ENCODE peak calls at places on chromosomes 12 and 14, in six cellular contexts. Y is thoracic aorta; K is transverse colon; P is CD4-positive, alpha-beta T cell; I is lower lobe of right lung; X is tibial artery. S is an unnamed sample.

GRCh38 chr14:59189281-59189821 is 884 bp downstream of the DAAM1 start:
- DNase-seq in P (peak), X (peak), K (no peak), Y (no peak), I (peak), S (peak)

GRCh38 chr14:100155881-100156645 is 3.4 kb downstream of the DEGS2 start:
- DNase-seq in Y (no peak), I (no peak), P (no peak), K (peak), X (no peak), S (no peak)

GRCh38 chr14:103378042-103378854 is 7.0 kb upstream of the MARK3 start:
- DNase-seq in I (no peak), Y (no peak), K (no peak), P (no peak), X (no peak), S (no peak)

GRCh38 chr12:113194971-113195391 is 9.5 kb downstream of the RITA1 start:
- DNase-seq in P (no peak), X (no peak), I (no peak), K (no peak), Y (no peak), S (no peak)

GRCh38 chr12:48361664-48362339 is 11.1 kb upstream of the ZNF641 start:
- DNase-seq in I (no peak), Y (no peak), P (no peak), K (no peak), X (no peak), S (no peak)

GRCh38 chr14:73700325-73700724 is 13.9 kb downstream of the PNMA1 start:
- DNase-seq in K (no peak), X (no peak), I (no peak), Y (no peak), P (no peak), S (no peak)

GRCh38 chr12:120229583-120230325 is 28.8 kb upstream of the RPLP0 start:
- DNase-seq in K (peak), P (no peak), X (no peak), Y (no peak), I (peak), S (peak)

GRCh38 chr14:101774006-101774755 is 12.7 kb downstream of the PPP2R5C start:
- DNase-seq in I (no peak), Y (no peak), X (no peak), K (no peak), P (no peak), S (no peak)

GRCh38 chr12:4251228-4251891 is 22.2 kb upstream of the CCND2 start:
- DNase-seq in I (no peak), Y (no peak), X (no peak), P (peak), K (no peak), S (no peak)

GRCh38 chr12:56321027-56321426 is 5.2 kb upstream of the CNPY2 start:
- DNase-seq in I (no peak), X (no peak), P (no peak), Y (no peak), K (no peak), S (no peak)

GRCh38 chr14:52950410-52950897 is 396 bp downstream of the FERMT2 start:
- DNase-seq in Y (peak), P (no peak), K (peak), I (peak), X (peak), S (peak)

GRCh38 chr12:65510584-65511050 is 232.1 kb downstream of the MSRB3 start:
- DNase-seq in K (peak), Y (no peak), P (no peak), I (no peak), X (no peak), S (no peak)

GRCh38 chr12:29428630-29429029 is 47.7 kb upstream of the ERGIC2 start:
- DNase-seq in Y (no peak), I (no peak), K (no peak), X (no peak), P (no peak), S (peak)

GRCh38 chr12:5166976-5167375 is 123.3 kb downstream of the KCNA5 start:
- DNase-seq in I (no peak), K (no peak), P (no peak), Y (no peak), X (no peak), S (no peak)

GRCh38 chr14:75690010-75690409 is 29.0 kb downstream of the TTLL5 start:
- DNase-seq in Y (no peak), K (no peak), P (no peak), X (no peak), I (no peak), S (no peak)

GRCh38 chr14:66850258-66850897 is 338.9 kb upstream of the GARIN2 start:
- DNase-seq in P (no peak), K (no peak), X (no peak), Y (no peak), I (no peak), S (no peak)

GRCh38 chr12:4734625-4735196 is 14.5 kb downstream of the GALNT8 start:
- DNase-seq in X (no peak), I (no peak), Y (no peak), K (no peak), P (no peak), S (no peak)

GRCh38 chr12:68675098-68675842 is 11.5 kb upstream of the NUP107 start:
- DNase-seq in K (peak), X (no peak), P (peak), I (peak), Y (no peak), S (no peak)

GRCh38 chr14:26412421-26412820 is 185.4 kb downstream of the NOVA1 start:
- DNase-seq in Y (no peak), K (no peak), X (no peak), P (no peak), I (no peak), S (no peak)

GRCh38 chr14:52063107-52063506 is 5.8 kb downstream of the NID2 start:
- DNase-seq in P (no peak), I (no peak), Y (no peak), X (no peak), K (no peak), S (no peak)

GRCh38 chr12:63916561-63917476 is 72.3 kb downstream of the SRGAP1 start:
- DNase-seq in K (no peak), I (no peak), Y (no peak), X (no peak), P (no peak), S (peak)

GRCh38 chr12:42486407-42486806 is 103.1 kb downstream of the PRICKLE1 start:
- DNase-seq in I (no peak), K (no peak), Y (no peak), P (no peak), X (no peak), S (no peak)

GRCh38 chr14:57753821-57754220 is 112.1 kb downstream of the SLC35F4 start:
- DNase-seq in X (no peak), K (no peak), P (no peak), I (no peak), Y (no peak), S (no peak)

GRCh38 chr14:68268719-68269118 is 449.1 kb downstream of the RAD51B start:
- DNase-seq in I (no peak), K (no peak), Y (no peak), X (no peak), P (no peak), S (no peak)

GRCh38 chr14:104583424-104584114 is 4.0 kb downstream of the C14orf180 start:
- DNase-seq in K (no peak), Y (no peak), P (no peak), X (no peak), I (no peak), S (no peak)

GRCh38 chr12:132145334-132145733 is 1.1 kb downstream of the NOC4L start:
- DNase-seq in I (no peak), P (no peak), K (no peak), X (no peak), Y (no peak), S (no peak)

GRCh38 chr14:104137297-104138097 is 890 bp upstream of the KIF26A start:
- DNase-seq in K (peak), I (peak), P (peak), Y (no peak), X (peak), S (peak)

GRCh38 chr14:104927901-104928300 is 3.2 kb downstream of the PLD4 start:
- DNase-seq in K (no peak), P (no peak), I (no peak), Y (no peak), X (no peak), S (no peak)

GRCh38 chr14:52304248-52304904 is 9.7 kb upstream of the PTGER2 start:
- DNase-seq in Y (no peak), P (no peak), X (no peak), K (no peak), I (no peak), S (no peak)

GRCh38 chr14:90575781-90576180 is 179.0 kb downstream of the CALM1 start:
- DNase-seq in K (no peak), X (no peak), I (no peak), P (no peak), Y (no peak), S (no peak)

GRCh38 chr14:87178277-87178676 is 814.7 kb downstream of the GALC start:
- DNase-seq in X (no peak), P (no peak), I (no peak), K (no peak), Y (no peak), S (no peak)

GRCh38 chr12:130819681-130820080 is 19.4 kb downstream of the STX2 start:
- DNase-seq in X (no peak), K (no peak), I (no peak), P (no peak), Y (no peak), S (no peak)

GRCh38 chr14:92336363-92336762 is 13.4 kb downstream of the SLC24A4 start:
- DNase-seq in P (no peak), K (no peak), Y (no peak), X (no peak), I (no peak), S (no peak)

GRCh38 chr14:76688373-76688671 is 72.9 kb upstream of the VASH1 start:
- DNase-seq in X (no peak), Y (no peak), I (no peak), K (no peak), P (no peak), S (no peak)

GRCh38 chr12:3122841-3123678 is 45.9 kb downstream of the TSPAN9 start:
- DNase-seq in K (no peak), P (no peak), I (no peak), X (peak), Y (peak), S (peak)

GRCh38 chr14:105530446-105531087 is 4.2 kb downstream of the TMEM121 start:
- DNase-seq in I (no peak), X (no peak), Y (no peak), K (no peak), P (no peak), S (no peak)

GRCh38 chr12:55820679-55821078 is 2.8 kb downstream of the ORMDL2 start:
- DNase-seq in Y (no peak), K (no peak), I (no peak), X (no peak), P (no peak), S (no peak)

GRCh38 chr14:80390911-80391310 is 179.6 kb upstream of the DIO2 start:
- DNase-seq in P (no peak), K (no peak), Y (no peak), I (no peak), X (no peak), S (peak)

GRCh38 chr12:52612431-52613290 is 5.7 kb downstream of the KRT73 start:
- DNase-seq in K (no peak), Y (no peak), X (no peak), P (no peak), I (no peak), S (no peak)

DNA sequence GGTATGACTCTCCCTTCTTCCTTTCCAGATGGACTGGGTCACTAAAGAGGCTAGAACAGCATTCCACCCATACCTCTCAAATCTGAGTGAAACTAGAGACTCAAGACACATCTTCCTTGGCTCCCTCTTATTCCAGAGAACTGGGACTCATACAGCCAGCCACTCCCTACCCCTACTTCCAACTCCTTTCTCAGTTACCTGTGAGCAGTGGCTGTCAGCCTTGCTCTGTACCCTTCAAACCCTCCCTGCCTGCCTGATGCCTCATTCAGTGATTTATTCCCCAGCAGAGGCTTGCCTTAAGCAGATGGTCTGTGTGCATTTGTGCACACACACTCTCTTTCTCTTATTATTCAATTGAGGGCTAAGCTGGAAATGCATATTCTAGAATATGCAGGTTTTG is 14.6 kb downstream of the GPR84 start:
- DNase-seq in P (no peak), Y (no peak), I (no peak), K (no peak), X (no peak), S (no peak)
- H3K27ac ChIP-seq in P (no peak), Y (no peak), I (peak), K (no peak), X (no peak), S (no peak)

GRCh38 chr12:106769078-106769477 is 5.4 kb upstream of the RIC8B start:
- DNase-seq in P (no peak), I (no peak), K (no peak), X (no peak), Y (no peak), S (no peak)

GRCh38 chr12:106767954-106768501 is 6.5 kb upstream of the RIC8B start:
- DNase-seq in I (no peak), X (no peak), Y (no peak), K (no peak), P (no peak), S (no peak)

GRCh38 chr12:106767206-106767605 is 7.3 kb upstream of the RIC8B start:
- DNase-seq in X (no peak), K (no peak), P (no peak), Y (no peak), I (no peak), S (no peak)

GRCh38 chr12:106766393-106766826 is 8.1 kb upstream of the RIC8B start:
- DNase-seq in X (peak), K (no peak), P (no peak), Y (no peak), I (peak), S (no peak)

DNA sequence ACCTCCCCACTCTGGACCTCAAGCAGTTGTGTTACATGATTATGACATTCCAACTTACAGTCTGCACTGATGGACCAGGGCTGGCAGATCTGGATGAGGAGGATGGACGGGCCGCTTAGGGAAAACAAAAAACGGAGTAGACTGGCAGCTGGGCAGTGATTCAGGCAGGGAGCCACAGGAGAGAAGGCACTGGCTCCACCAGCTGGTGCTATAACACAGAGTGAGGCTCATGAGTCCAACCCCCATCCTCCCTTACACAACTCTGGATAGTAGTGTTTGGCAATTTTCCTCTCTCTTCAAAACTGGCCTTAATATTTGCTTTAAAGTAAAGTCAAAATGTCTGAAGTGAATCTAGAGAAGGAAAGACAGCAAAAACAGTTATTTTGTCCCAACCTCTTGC is 9.7 kb upstream of the RIC8B start:
- DNase-seq in P (no peak), K (no peak), X (peak), Y (no peak), I (no peak), S (no peak)
- TF ChIP-seq CTCF in P (no peak), K (no peak), X (peak), Y (no peak), I (no peak), S (no peak)

GRCh38 chr14:54278087-54278486 is 118.7 kb upstream of the CDKN3 start:
- DNase-seq in I (no peak), Y (no peak), P (no peak), X (no peak), K (no peak), S (no peak)
- H3K27ac ChIP-seq in I (no peak), Y (no peak), P (no peak), X (no peak), K (no peak), S (no peak)

GRCh38 chr14:35826952-35827416 is 846 bp downstream of the BRMS1L start:
- DNase-seq in Y (no peak), X (no peak), K (no peak), I (no peak), P (no peak), S (no peak)

GRCh38 chr14:35827678-35828472 is 1.7 kb downstream of the BRMS1L start:
- DNase-seq in P (no peak), K (no peak), I (no peak), Y (no peak), X (no peak), S (no peak)

GRCh38 chr14:35825968-35826217 is 245 bp upstream of the BRMS1L start:
- DNase-seq in K (no peak), X (no peak), P (no peak), Y (no peak), I (no peak), S (no peak)

GRCh38 chr14:35829449-35829848 is 3.3 kb downstream of the BRMS1L start:
- DNase-seq in I (no peak), Y (no peak), K (no peak), X (no peak), P (no peak), S (no peak)

DNA sequence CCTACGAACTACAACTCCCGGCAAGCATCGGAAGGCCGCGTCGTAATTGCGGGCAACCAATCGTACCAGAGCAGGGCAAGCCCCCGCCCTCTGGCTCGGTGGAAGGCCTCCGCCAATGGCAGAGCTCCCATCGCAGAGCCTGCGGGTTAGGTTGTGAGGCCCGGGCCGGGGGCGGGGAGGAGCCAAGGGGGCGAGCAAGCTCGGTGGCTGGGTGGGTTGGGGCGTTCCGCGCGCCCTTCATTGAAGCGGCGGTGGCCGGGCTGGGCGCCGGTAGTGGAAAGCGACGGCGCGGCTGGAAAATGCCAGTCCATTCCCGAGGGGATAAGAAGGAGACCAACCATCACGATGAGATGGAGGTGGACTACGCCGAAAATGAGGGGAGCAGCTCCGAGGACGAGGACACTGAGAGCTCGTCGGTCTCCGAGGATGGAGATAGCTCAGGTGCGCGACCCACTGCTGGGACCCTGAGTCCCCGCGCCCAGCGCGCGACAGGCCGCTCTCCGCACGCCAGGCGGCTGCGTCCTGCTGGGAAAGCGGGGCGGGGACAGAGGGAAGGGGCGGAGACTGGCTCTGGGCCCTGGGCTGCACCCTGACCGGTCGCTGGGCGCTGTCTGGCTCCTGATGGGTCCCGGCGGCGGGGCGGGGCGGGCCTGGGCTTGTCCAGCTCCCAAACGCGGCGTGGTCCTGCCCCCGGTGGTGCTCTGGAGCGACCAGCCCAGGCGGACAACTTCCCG is at the start of gene BRMS1L:
- DNase-seq in Y (peak), P (peak), X (peak), K (peak), I (peak), S (peak)
- TF ChIP-seq CTCF in Y (peak), P (no peak), X (no peak), K (no peak), I (peak), S (no peak)

DNA sequence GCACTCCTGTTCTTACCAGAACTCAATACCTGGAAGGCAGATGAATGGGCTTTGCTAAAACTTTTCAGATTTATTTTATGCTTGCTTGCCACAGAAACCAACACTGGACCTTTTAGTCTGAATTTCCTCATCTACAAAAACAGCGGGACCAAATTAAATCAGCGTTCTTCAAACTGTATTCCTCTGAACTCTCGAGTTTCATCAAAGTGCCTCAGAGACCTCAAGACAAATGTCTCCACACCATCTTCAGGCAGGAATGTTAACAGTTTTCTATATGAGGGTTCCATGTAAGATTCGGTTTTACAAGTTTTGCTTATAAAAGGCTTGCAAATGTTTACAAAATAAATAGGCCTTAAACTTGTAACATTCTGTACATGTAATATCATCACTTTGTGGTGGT is 74.6 kb downstream of the MED13L start:
- DNase-seq in K (no peak), Y (no peak), I (no peak), X (no peak), P (no peak), S (no peak)
- H3K27ac ChIP-seq in K (no peak), Y (no peak), I (no peak), X (no peak), P (no peak), S (no peak)

DNA sequence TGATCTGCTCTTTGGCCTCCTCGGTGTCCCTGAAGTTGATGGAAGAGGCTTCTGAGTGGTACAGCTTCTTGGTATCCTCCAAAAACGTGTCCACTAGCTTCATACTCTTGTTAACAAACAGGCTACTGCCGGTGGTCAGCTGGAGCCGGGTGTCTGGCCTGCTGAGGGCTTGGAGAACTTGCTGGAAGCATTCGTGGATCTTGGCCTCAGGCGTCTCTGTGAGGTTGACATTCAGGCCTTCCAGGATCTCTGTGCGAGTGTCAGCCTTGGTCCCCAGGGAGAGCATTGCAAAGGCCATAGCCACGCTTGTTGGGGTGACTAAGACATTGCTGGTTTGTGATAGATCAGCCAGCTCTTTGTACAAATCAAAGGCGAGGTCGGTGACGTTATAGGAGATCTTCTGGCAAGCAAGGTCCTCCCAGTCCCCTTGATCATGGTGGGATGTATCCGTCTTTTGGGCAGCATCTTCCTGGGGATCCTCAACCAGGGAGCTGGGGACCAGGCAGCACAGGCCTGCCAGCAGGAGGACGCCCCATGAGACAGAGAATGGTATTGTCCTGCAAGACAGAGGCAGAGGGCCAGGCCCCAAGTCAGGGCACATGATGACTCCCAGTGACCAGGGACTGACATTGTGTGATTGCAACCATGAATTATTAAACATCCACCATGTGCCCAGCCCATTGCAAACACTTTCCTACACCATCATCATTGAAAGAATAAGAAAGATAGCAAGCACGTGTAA is 22.1 kb downstream of the SERPINA1 start:
- DNase-seq in X (no peak), I (no peak), K (no peak), P (no peak), Y (no peak), S (no peak)
- TF ChIP-seq CTCF in X (no peak), I (no peak), K (no peak), P (no peak), Y (no peak), S (no peak)